ENCODE peak calls at places on chromosomes 3 and 15, in six cellular contexts. A is kidney glomerular epithelial cell; B is NCI-H774; U is GM23248; L is effector CD8-positive, alpha-beta T cell; P is activated T-helper 1 cell treated with anti-CD3 and anti-CD28 coated beads, Interleukin-12 subunit alpha, Interleukin-12 subunit beta, Interleukin-2, Interleukin-4 antibody, amounts not matched to agents 30 ng/mL and 10 ng/mL and 1 ng/mL, durations not matched to agents 14 hours and 24 hours and 36 hours. D is an unnamed sample.

GRCh38 chr3:16817201-16817600 is 67.6 kb upstream of the PLCL2 start:
- DNase-seq in B (no peak), P (no peak), U (peak; percentile 48), L (no peak), A (no peak), D (no peak)

GRCh38 chr3:140568842-140569520 is 108.9 kb upstream of the TRIM42 start:
- DNase-seq in A (no peak), P (no peak), B (no peak), L (no peak), U (no peak), D (no peak)

GRCh38 chr3:124246949-124247348 is 255.0 kb upstream of the ROPN1 start:
- DNase-seq in U (peak; percentile 32), L (no peak), B (no peak), P (no peak), A (peak; percentile 18), D (peak; percentile 57)

GRCh38 chr15:25465835-25466234 is 27.0 kb upstream of the UBE3A start:
- DNase-seq in A (no peak), U (no peak), P (no peak), B (no peak), L (no peak), D (peak; percentile 68)

GRCh38 chr3:115931581-115931980 is 308.3 kb downstream of the GAP43 start:
- DNase-seq in L (no peak), B (no peak), A (peak; percentile 18), U (peak; percentile 47), P (no peak), D (no peak)

GRCh38 chr3:125165189-125165947 is 47.2 kb downstream of the SLC12A8 start:
- DNase-seq in L (no peak), P (no peak), A (peak; percentile 19), B (no peak), U (peak; percentile 68), D (no peak)

GRCh38 chr3:57948782-57949242 is 59.4 kb upstream of the FLNB start:
- DNase-seq in A (no peak), B (no peak), U (no peak), P (no peak), L (no peak), D (no peak)

GRCh38 chr15:66094331-66094730 is 159.2 kb downstream of the MEGF11 start:
- DNase-seq in L (no peak), B (no peak), P (no peak), U (no peak), A (no peak), D (no peak)

GRCh38 chr3:115975353-115975752 is 352.0 kb downstream of the GAP43 start:
- DNase-seq in L (no peak), A (peak; percentile 77), U (peak; percentile 23), B (no peak), P (no peak), D (no peak)

GRCh38 chr15:35481992-35482391 is 64.0 kb downstream of the DPH6 start:
- DNase-seq in A (peak; percentile 36), B (no peak), U (peak; percentile 81), P (no peak), L (no peak), D (no peak)

GRCh38 chr15:49627407-49627877 is 6.6 kb downstream of the DTWD1 start:
- DNase-seq in A (peak; percentile 80), U (peak; percentile 92), P (no peak), B (no peak), L (no peak), D (no peak)

GRCh38 chr15:90924375-90924774 is 8.0 kb downstream of the HDDC3 start:
- DNase-seq in U (no peak), P (no peak), B (no peak), A (no peak), L (no peak), D (no peak)

GRCh38 chr3:83435173-83435572 is 1523.6 kb upstream of the CADM2 start:
- DNase-seq in U (no peak), B (peak; percentile 11), P (no peak), L (no peak), A (no peak), D (no peak)

GRCh38 chr3:111690242-111690641 is 95.1 kb upstream of the ZBED2 start:
- DNase-seq in U (peak; percentile 84), P (no peak), A (peak; percentile 69), B (no peak), L (no peak), D (peak; percentile 35)

GRCh38 chr3:183455064-183455463 is 26.6 kb upstream of the MCF2L2 start:
- DNase-seq in L (no peak), B (no peak), A (peak; percentile 64), U (peak; percentile 71), P (no peak), D (no peak)

GRCh38 chr3:142963266-142964149 is at the start of gene PAQR9:
- DNase-seq in L (no peak), B (no peak), U (peak; percentile 72), P (no peak), A (no peak), D (peak; percentile 24)

GRCh38 chr3:59695858-59696257 is 646.0 kb upstream of the CFAP20DC start:
- DNase-seq in P (no peak), U (no peak), L (no peak), A (no peak), B (no peak), D (no peak)

GRCh38 chr15:78048410-78048946 is 29.0 kb downstream of the TBC1D2B start:
- DNase-seq in A (no peak), P (no peak), L (no peak), U (no peak), B (no peak), D (no peak)

GRCh38 chr3:171353423-171353822 is 106.8 kb downstream of the TNIK start:
- DNase-seq in A (peak; percentile 65), P (no peak), U (peak; percentile 28), B (no peak), L (no peak), D (no peak)

GRCh38 chr3:150933473-150934008 is 28.3 kb upstream of the MINDY4B start:
- DNase-seq in B (no peak), A (no peak), L (no peak), P (no peak), U (peak; percentile 42), D (no peak)

GRCh38 chr3:96994995-96995394 is 180.6 kb downstream of the EPHA6 start:
- DNase-seq in L (no peak), A (no peak), U (no peak), P (no peak), B (no peak), D (no peak)

GRCh38 chr3:1404270-1404669 is 311.4 kb downstream of the CNTN6 start:
- DNase-seq in U (peak; percentile 1), L (no peak), A (peak; percentile 90), B (peak; percentile 63), P (no peak), D (no peak)

GRCh38 chr3:113264249-113264648 is 52.9 kb downstream of the BOC start:
- DNase-seq in A (no peak), P (no peak), L (no peak), B (no peak), U (no peak), D (peak; percentile 87)

GRCh38 chr3:159609620-159610019 is 379.0 kb upstream of the IL12A start:
- DNase-seq in L (no peak), B (no peak), U (no peak), P (no peak), A (no peak), D (no peak)

GRCh38 chr3:129445472-129445871 is 5.4 kb downstream of the IFT122 start:
- DNase-seq in P (no peak), B (no peak), A (no peak), U (no peak), L (no peak), D (no peak)

GRCh38 chr15:66285462-66286280 is 7.7 kb upstream of the DIS3L start:
- DNase-seq in U (no peak), L (no peak), P (no peak), A (no peak), B (no peak), D (no peak)

GRCh38 chr3:121739902-121740301 is 9.6 kb downstream of the GOLGB1 start:
- DNase-seq in P (no peak), U (no peak), L (no peak), B (no peak), A (no peak), D (no peak)

GRCh38 chr3:194364652-194365434 is 4.7 kb downstream of the LRRC15 start:
- DNase-seq in U (peak; percentile 89), B (peak; percentile 86), L (no peak), A (no peak), P (no peak), D (peak; percentile 83)

GRCh38 chr3:53804697-53805462 is 41.3 kb downstream of the CHDH start:
- DNase-seq in B (no peak), L (no peak), U (peak; percentile 96), A (peak; percentile 80), P (no peak), D (no peak)